ENCODE peak calls at places on chromosomes 5 and 9, in six cellular contexts. G is HepG2, P is K562, L is GM12891, J is GM12878, I is H1. Z is an unnamed sample.

GRCh38 chr5:134130239-134130945 is 15.9 kb downstream of the TCF7 start:
- DNase-seq in J (no peak), P (no peak), I (no peak), G (no peak), L (no peak), Z (no peak)

GRCh38 chr5:119470105-119470763 is 17.9 kb downstream of the HSD17B4 start:
- DNase-seq in P (no peak), G (no peak), I (no peak), L (no peak), J (peak; percentile 50), Z (no peak)

GRCh38 chr5:10535237-10535530 is 28.7 kb upstream of the ANKRD33B start:
- DNase-seq in G (no peak), J (no peak), I (no peak), P (peak; percentile 11), L (no peak), Z (no peak)

GRCh38 chr5:38463634-38464521 is 92.6 kb downstream of the LIFR start:
- DNase-seq in G (peak; percentile 83), I (no peak), J (no peak), L (no peak), P (no peak), Z (no peak)

GRCh38 chr5:56852228-56853000 is 37.1 kb downstream of the MAP3K1 start:
- DNase-seq in L (no peak), P (no peak), G (no peak), J (no peak), I (no peak), Z (no peak)

GRCh38 chr5:142888469-142889085 is 118.4 kb downstream of the ARHGAP26 start:
- DNase-seq in G (peak; percentile 61), I (no peak), L (no peak), P (peak; percentile 43), J (no peak), Z (no peak)

GRCh38 chr5:67249590-67249895 is 52.9 kb upstream of the CD180 start:
- DNase-seq in L (no peak), G (no peak), I (no peak), P (no peak), J (no peak), Z (no peak)

GRCh38 chr5:175344331-175345200 is 99.4 kb downstream of the DRD1 start:
- DNase-seq in I (no peak), P (no peak), J (no peak), L (no peak), G (peak; percentile 11), Z (no peak)

GRCh38 chr5:143308726-143309125 is 94.8 kb downstream of the NR3C1 start:
- DNase-seq in P (no peak), I (no peak), L (no peak), G (no peak), J (no peak), Z (no peak)

GRCh38 chr5:83488821-83489220 is 17.3 kb downstream of the VCAN start:
- DNase-seq in G (no peak), I (no peak), L (no peak), J (no peak), P (no peak), Z (no peak)

GRCh38 chr5:172772112-172772906 is 1.3 kb upstream of the DUSP1 start:
- DNase-seq in P (peak; percentile 82), L (peak; percentile 68), J (no peak), G (peak; percentile 92), I (no peak), Z (peak; percentile 64)
- TF ChIP-seq POLR2A in P (peak; percentile 55), L (no peak), J (peak; percentile 67), G (no peak), I (no peak), Z (peak; percentile 2)

DNA sequence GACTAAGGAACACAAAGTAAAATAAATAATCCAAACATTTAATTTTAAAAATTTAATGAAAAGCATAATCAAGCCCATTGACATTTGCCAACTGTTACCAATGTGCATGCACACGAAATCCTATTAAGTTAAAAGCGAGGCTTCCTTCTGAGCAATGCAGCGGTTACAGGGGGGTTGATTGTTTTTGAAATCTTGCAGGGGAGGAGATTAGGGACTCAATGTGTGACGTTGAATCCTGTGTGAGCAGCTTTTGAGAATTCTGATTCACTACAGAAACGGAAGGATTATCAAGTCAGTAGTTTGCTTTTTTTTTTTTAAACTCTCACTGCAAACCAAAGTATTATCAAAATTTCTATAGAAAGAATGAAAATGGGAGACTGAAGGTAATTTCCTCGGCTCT is 109.5 kb downstream of the PRKACG start:
- DNase-seq in P (no peak), G (no peak), J (no peak), L (no peak), I (no peak), Z (no peak)
- TF ChIP-seq TAF1 in P (no peak), G (no peak), J (no peak), L (no peak), I (no peak), Z (no peak)

GRCh38 chr5:138352722-138353549 is 451 bp downstream of the KDM3B start:
- DNase-seq in P (peak; percentile 77), J (no peak), I (no peak), G (peak; percentile 26), L (peak; percentile 58), Z (peak; percentile 61)
- TF ChIP-seq POLR2A in P (peak; percentile 65), J (peak; percentile 35), I (no peak), G (peak; percentile 8), L (no peak), Z (no peak)

GRCh38 chr9:113352411-113352810 is 3.1 kb downstream of the BSPRY start:
- DNase-seq in I (no peak), G (no peak), J (no peak), P (no peak), L (no peak), Z (no peak)

GRCh38 chr9:113359385-113359784 is 10.0 kb downstream of the BSPRY start:
- DNase-seq in P (no peak), I (no peak), G (no peak), J (no peak), L (no peak), Z (no peak)

GRCh38 chr9:113352006-113352405 is 2.7 kb downstream of the BSPRY start:
- DNase-seq in L (no peak), G (peak; percentile 72), J (no peak), P (no peak), I (no peak), Z (no peak)

GRCh38 chr9:113356686-113357292 is 7.4 kb downstream of the BSPRY start:
- DNase-seq in J (no peak), I (no peak), P (no peak), G (no peak), L (no peak), Z (no peak)

DNA sequence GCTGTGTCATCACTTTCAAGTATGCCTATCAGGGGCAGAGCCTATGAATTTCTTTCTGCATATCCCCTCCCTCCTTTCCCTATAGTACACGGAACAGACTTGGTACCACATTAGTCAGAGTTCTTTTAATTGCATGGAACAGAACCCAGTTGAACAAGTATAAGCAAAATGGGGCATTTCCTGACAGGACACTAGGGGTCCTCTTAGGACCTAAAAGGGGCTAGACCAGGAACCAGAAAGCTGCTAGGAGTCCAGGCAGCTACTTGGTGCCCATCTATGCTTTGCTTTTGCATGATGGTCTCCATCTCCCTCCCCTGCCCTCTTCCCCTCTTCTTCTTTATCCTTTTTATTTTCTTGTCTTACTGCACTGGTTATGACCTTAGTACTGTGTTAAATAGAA is 5.9 kb downstream of the BSPRY start:
- DNase-seq in J (no peak), L (no peak), P (peak; percentile 61), G (peak; percentile 77), I (no peak), Z (no peak)
- TF ChIP-seq TAF1 in J (no peak), L (no peak), P (no peak), G (no peak), I (no peak), Z (no peak)

GRCh38 chr5:149127394-149127955 is 13.8 kb upstream of the ABLIM3 start:
- DNase-seq in P (no peak), I (no peak), L (no peak), J (no peak), G (no peak), Z (no peak)
- TF ChIP-seq POLR2A in P (no peak), I (no peak), L (no peak), J (no peak), G (no peak), Z (no peak)

DNA sequence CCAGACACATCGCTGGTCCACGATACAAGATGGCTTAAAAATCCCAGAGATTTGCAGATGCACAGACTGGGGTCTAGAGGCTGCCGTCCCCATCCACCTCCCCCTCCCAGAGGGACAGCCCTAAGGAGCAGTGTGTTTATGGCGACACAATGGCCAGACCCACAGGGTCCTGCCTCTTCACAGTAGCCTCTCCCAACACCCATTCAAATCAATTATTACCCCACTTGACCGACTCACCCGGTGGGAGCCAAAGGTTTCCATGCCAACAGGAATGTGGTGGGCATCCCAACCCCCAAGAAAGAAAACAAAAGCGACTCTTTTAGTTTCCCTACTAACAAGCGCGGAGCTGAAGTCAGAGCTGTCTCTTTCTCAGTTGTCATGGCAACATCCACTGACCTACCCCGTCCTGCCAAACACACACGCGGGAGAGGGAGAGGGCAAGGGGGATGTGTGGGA is 209.0 kb downstream of the TTLL11 start:
- DNase-seq in G (no peak), P (no peak), J (no peak), I (no peak), L (no peak), Z (no peak)
- TF ChIP-seq TAF1 in G (no peak), P (no peak), J (no peak), I (no peak), L (no peak), Z (no peak)

Z was measured in GM12892.